ENCODE peak calls at places on chromosomes 2 and 18, in five cellular contexts. P is H4; Z is naive thymus-derived CD8-positive, alpha-beta T cell; M is NCI-H774; Y is frontal cortex. A is an unnamed sample.

GRCh38 chr2:145752091-145752806 is 1232.3 kb upstream of the ZEB2 start:
- DNase-seq in Y (peak), P (peak), Z (no peak), M (peak), A (peak)

GRCh38 chr2:150232871-150233270 is 254.6 kb downstream of the RND3 start:
- DNase-seq in M (no peak), Z (no peak), P (no peak), Y (no peak), A (peak)

GRCh38 chr2:202149155-202149762 is 76.2 kb downstream of the KIAA2012 start:
- DNase-seq in M (no peak), Y (no peak), Z (no peak), P (no peak), A (no peak)

GRCh38 chr18:76519156-76519549 is 24.1 kb upstream of the ZNF516 start:
- DNase-seq in M (no peak), P (no peak), Y (no peak), Z (no peak), A (no peak)

GRCh38 chr2:28681216-28681981 is 70.2 kb upstream of the PPP1CB start:
- DNase-seq in Z (peak), M (no peak), Y (no peak), P (peak), A (no peak)

GRCh38 chr2:29528891-29529520 is 392.4 kb downstream of the ALK start:
- DNase-seq in M (no peak), P (peak), Y (no peak), Z (no peak), A (no peak)

GRCh38 chr2:241161646-241162281 is 11.5 kb downstream of the PPP1R7 start:
- DNase-seq in Z (no peak), M (no peak), Y (peak), P (no peak), A (no peak)

GRCh38 chr2:166335284-166335683 is 40.5 kb downstream of the SCN9A start:
- DNase-seq in M (peak), P (no peak), Z (no peak), Y (no peak), A (no peak)

GRCh38 chr18:6482198-6482977 is 67.7 kb upstream of the L3MBTL4 start:
- DNase-seq in P (peak), M (peak), Z (no peak), Y (no peak), A (peak)

GRCh38 chr2:151410485-151410833 is 757 bp downstream of the RIF1 start:
- DNase-seq in M (no peak), P (peak), Y (no peak), Z (no peak), A (peak)

GRCh38 chr2:134261398-134262131 is 7.7 kb downstream of the MGAT5 start:
- DNase-seq in M (no peak), Z (no peak), Y (no peak), P (peak), A (no peak)

GRCh38 chr18:31042391-31043181 is at the start of gene DSC3:
- DNase-seq in Y (no peak), M (no peak), P (no peak), Z (no peak), A (no peak)

GRCh38 chr2:235418918-235419317 is 74.9 kb upstream of the AGAP1 start:
- DNase-seq in P (no peak), Z (no peak), Y (no peak), M (no peak), A (no peak)

GRCh38 chr18:35029103-35029502 is 12.1 kb upstream of the MAPRE2 start:
- DNase-seq in P (no peak), Z (no peak), M (no peak), Y (no peak), A (no peak)

GRCh38 chr2:10283106-10284062 is 19.3 kb upstream of the HPCAL1 start:
- DNase-seq in P (peak), Y (no peak), M (no peak), Z (no peak), A (peak)

GRCh38 chr2:27095745-27096651 is 9.4 kb downstream of the KHK start:
- DNase-seq in P (no peak), Z (no peak), M (no peak), Y (peak), A (peak)

GRCh38 chr2:100285691-100286090 is 36.6 kb downstream of the LONRF2 start:
- DNase-seq in Y (no peak), Z (no peak), P (peak), M (no peak), A (peak)

GRCh38 chr18:31203086-31203793 is 40.6 kb upstream of the DSC1 start:
- DNase-seq in M (no peak), Y (no peak), Z (no peak), P (no peak), A (no peak)

GRCh38 chr2:28359222-28360065 is 33.2 kb upstream of the FOSL2 start:
- DNase-seq in Y (no peak), Z (peak), P (peak), M (no peak), A (no peak)

GRCh38 chr2:216490061-216490460 is 8.6 kb upstream of the RPL37A start:
- DNase-seq in Z (no peak), P (no peak), Y (no peak), M (no peak), A (no peak)

GRCh38 chr2:44598731-44599529 is 237.2 kb downstream of the CAMKMT start:
- DNase-seq in M (no peak), Z (no peak), Y (no peak), P (no peak), A (no peak)

GRCh38 chr2:40433739-40434138 is 18.2 kb downstream of the SLC8A1 start:
- DNase-seq in Z (no peak), P (no peak), Y (no peak), M (no peak), A (no peak)

A was measured in COLO829.